ENCODE peak calls at places on chromosomes 7 and 10, in six cellular contexts. H, Y, D, R, J and M are unnamed samples.

GRCh38 chr10:132158810-132159209 is 27.9 kb upstream of the DPYSL4 start:
- DNase-seq in R (no peak), J (no peak), D (no peak), H (no peak), Y (no peak), M (no peak)

GRCh38 chr7:98626393-98627061 is 9.4 kb downstream of the NPTX2 start:
- DNase-seq in D (no peak), J (no peak), Y (no peak), H (peak), R (no peak), M (no peak)

GRCh38 chr10:13990918-13991317 is 339.8 kb downstream of the FRMD4A start:
- DNase-seq in J (no peak), R (no peak), D (no peak), Y (no peak), H (no peak), M (no peak)

GRCh38 chr7:94179466-94179865 is 175.3 kb upstream of the BET1 start:
- DNase-seq in Y (no peak), H (no peak), J (no peak), D (no peak), R (no peak), M (no peak)

GRCh38 chr10:15719062-15719898 is 442 bp downstream of the ITGA8 start:
- DNase-seq in Y (peak), H (peak), R (no peak), J (no peak), D (no peak), M (no peak)

GRCh38 chr7:51020944-51021343 is 238.2 kb upstream of the GRB10 start:
- DNase-seq in H (no peak), D (no peak), Y (no peak), R (no peak), J (no peak), M (no peak)

GRCh38 chr10:79196470-79197461 is 128.0 kb downstream of the ZMIZ1 start:
- DNase-seq in D (peak), H (peak), Y (peak), R (peak), J (peak), M (no peak)

GRCh38 chr10:17206210-17206709 is 4.8 kb upstream of the TRDMT1 start:
- DNase-seq in R (no peak), D (no peak), J (no peak), Y (no peak), H (no peak), M (peak)

GRCh38 chr10:70602665-70603438 is at the start of gene PRF1:
- DNase-seq in D (no peak), J (peak), H (no peak), R (no peak), Y (peak), M (no peak)

GRCh38 chr7:115754226-115754625 is 276.3 kb downstream of the TFEC start:
- DNase-seq in Y (no peak), D (no peak), J (no peak), R (no peak), H (no peak), M (no peak)

GRCh38 chr10:107813396-107813795 is 648.9 kb upstream of the SORCS1 start:
- DNase-seq in D (no peak), Y (no peak), R (no peak), J (no peak), H (no peak), M (no peak)

GRCh38 chr10:43819464-43820225 is 171.0 kb upstream of the ZNF32 start:
- DNase-seq in D (no peak), Y (no peak), R (no peak), J (no peak), H (no peak), M (no peak)

GRCh38 chr10:98170249-98171117 is 36.0 kb downstream of the R3HCC1L start:
- DNase-seq in Y (peak), H (peak), J (no peak), D (no peak), R (peak), M (peak)

GRCh38 chr7:113464096-113464855 is 345.9 kb upstream of the SMIM30 start:
- DNase-seq in R (no peak), H (no peak), Y (no peak), J (no peak), D (no peak), M (no peak)

GRCh38 chr7:93021748-93022147 is 96.0 kb downstream of the SAMD9 start:
- DNase-seq in R (no peak), D (no peak), J (no peak), H (no peak), Y (no peak), M (no peak)
- TF ChIP-seq CTCF in R (no peak), D (no peak), J (no peak), H (no peak), Y (no peak), M (no peak)

DNA sequence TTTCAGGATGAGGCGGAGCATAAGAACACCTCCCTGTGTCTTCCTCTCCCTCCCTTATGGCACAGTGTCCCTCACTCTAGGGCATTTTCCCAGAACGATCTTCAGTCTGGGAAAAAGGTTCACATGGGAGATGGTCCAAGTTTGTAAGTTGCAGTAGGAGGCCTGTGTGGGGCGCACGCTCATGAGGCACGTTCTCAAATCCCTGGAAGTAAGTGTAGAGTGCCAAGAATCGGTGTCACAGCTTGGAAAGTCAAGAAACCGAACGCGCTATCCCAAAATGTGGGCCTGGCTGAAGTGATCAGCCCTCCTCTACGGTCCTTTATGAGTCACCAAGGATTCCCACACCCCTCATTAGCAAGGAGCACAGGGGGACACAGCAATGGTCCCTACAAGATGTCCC is 23.9 kb upstream of the SMARCD3 start:
- DNase-seq in Y (no peak), J (no peak), R (no peak), D (no peak), H (no peak), M (no peak)
- H3K27ac ChIP-seq in Y (peak), J (peak), R (no peak), D (peak), H (no peak), M (no peak)

DNA sequence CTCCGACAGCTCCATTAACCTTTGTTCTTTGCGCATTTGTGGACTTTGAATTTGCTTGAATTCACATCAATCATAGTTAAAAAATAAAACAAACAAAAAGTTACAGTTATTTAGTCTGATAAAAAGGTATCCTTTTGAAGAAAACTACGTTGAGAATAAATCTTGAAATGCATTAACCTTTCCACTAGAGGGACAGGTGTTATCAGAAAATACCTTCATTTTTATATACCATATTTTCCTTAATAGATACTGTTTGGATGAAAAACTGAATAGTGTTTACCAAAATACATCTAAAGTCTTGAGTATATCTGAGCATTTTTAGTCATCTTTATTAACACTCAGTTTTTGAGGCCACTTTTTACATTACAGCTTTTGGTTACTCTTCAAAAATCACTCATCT is 371.9 kb downstream of the ZWINT start:
- DNase-seq in R (no peak), H (no peak), Y (no peak), J (no peak), D (no peak), M (no peak)
- TF ChIP-seq CTCF in R (no peak), H (peak), Y (no peak), J (no peak), D (no peak), M (no peak)

GRCh38 chr10:8055420-8056349 is 1.2 kb downstream of the GATA3 start:
- DNase-seq in R (no peak), H (no peak), J (no peak), D (peak), Y (no peak), M (no peak)
- H3K27ac ChIP-seq in R (peak), H (no peak), J (peak), D (peak), Y (peak), M (peak)

DNA sequence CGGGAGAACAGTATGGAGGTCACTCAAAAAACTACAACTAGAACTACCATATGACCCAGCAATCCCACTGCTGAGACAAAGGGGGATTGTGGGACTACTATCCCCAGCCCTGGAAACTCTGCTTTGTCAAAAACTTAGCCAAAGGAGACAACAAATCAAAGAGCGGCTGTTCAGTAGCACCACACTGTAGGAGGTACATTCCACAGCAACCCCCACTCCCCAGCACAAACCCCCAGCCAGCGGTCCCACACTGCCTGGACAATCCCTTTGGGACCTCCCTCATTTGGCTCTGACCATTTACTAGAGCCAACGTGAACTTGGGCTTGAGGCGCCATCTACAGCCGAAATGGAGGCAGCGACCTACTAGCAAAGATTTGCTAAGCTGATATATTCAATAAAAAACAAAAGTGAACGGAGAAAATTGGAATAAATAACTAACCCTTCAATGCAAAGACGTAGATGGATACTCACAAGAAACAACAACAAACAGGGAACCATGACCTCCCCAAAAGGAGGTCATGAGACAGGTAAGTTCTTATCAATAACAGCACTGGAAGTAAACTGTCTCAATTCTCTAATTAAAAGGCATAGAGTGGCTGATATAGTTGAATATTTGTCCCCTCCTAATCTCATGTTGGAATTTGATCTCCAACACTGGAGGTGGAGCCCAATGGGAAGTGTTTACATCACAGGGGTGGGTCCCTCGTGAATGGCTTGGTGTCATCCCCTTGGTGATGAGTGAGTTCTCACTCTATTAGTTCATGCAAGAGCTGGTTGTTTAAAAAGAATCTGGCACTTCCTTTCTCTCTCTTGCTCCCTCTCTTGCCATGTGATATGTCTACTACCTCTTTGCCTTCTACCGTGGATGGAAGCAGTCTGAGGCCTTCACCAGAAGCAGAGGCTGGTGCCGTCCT is 119.0 kb upstream of the KCNMA1 start:
- DNase-seq in R (peak), Y (peak), D (no peak), J (no peak), H (peak), M (peak)
- TF ChIP-seq CTCF in R (peak), Y (peak), D (no peak), J (peak), H (peak), M (peak)

DNA sequence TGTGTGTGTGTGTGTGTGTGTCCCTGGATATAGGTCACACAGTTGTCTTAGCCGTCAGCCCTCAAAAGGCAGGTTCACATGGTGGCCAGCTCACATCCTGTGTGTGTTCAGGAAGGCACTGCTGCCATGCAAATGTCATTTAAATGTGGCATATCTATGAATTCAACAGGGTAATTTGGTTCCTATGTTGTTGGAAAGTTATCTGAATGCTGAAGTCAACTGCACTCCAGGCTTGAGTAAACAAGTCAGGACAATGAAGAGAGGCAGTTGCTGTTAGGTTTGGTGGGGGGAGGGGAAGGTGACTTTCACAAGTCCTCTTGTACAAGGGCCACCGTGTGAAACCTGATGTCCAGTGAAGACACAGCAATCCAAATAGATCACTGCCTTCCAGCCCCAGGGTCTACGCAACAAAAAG is 61.1 kb downstream of the PTPRE start:
- DNase-seq in J (no peak), Y (no peak), D (no peak), R (no peak), H (peak), M (no peak)
- H3K27ac ChIP-seq in J (peak), Y (no peak), D (no peak), R (no peak), H (no peak), M (no peak)

DNA sequence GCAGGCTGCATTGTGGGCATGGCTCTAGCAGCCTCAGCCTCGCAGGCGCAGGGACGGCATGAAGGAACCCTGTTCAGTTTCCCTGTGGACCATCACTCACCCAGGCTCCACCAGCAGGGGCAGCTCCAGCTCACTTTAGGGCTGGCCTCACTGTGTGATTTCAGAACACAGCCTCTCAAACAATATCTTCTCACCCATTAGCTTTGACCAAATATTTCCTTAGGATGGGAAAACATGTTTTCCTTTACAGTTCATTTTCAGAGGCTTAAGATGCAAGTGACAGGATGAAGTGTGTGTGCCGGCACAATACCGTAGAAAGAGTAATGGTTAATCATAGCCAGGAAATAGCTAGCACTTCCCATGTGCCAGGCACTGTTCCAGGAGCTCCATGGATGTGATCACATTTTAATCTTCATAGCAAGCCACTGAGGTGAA is 58.2 kb downstream of the LANCL2 start:
- DNase-seq in Y (no peak), R (no peak), H (no peak), J (no peak), D (no peak), M (no peak)
- TF ChIP-seq CTCF in Y (no peak), R (no peak), H (peak), J (no peak), D (no peak), M (peak)

GRCh38 chr10:21950566-21950965 is 53.0 kb downstream of the DNAJC1 start:
- DNase-seq in R (no peak), Y (no peak), H (no peak), D (no peak), J (no peak), M (no peak)
- H3K27ac ChIP-seq in R (peak), Y (no peak), H (no peak), D (no peak), J (no peak), M (no peak)

GRCh38 chr7:135664046-135664589 is 1.8 kb downstream of the STMP1 start:
- DNase-seq in H (no peak), R (no peak), D (no peak), J (no peak), Y (no peak), M (no peak)

GRCh38 chr7:135659159-135659837 is 3.0 kb upstream of the STMP1 start:
- DNase-seq in Y (no peak), H (no peak), D (no peak), R (no peak), J (no peak), M (no peak)

GRCh38 chr7:135661311-135662122 is 797 bp upstream of the STMP1 start:
- DNase-seq in D (no peak), R (no peak), J (no peak), Y (no peak), H (no peak), M (no peak)

GRCh38 chr7:135662373-135663114 is at the start of gene STMP1:
- DNase-seq in J (peak), R (peak), D (peak), Y (peak), H (peak), M (peak)

DNA sequence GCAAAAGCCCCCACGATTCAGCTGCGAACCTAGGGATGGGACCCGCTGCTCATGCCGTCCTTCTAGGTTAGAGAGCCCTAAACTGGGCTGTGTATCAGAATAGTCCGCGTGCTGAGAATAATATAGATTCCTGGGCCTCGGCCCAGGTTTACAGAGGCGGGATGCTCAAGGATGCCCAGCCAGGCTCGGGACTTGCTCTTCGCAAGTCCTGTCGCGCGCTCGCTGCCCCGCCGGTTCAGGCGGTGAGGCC is 266 bp upstream of the STMP1 start:
- DNase-seq in H (no peak), J (no peak), R (no peak), Y (no peak), D (no peak), M (no peak)
- TF ChIP-seq CTCF in H (peak), J (peak), R (peak), Y (peak), D (no peak), M (no peak)

DNA sequence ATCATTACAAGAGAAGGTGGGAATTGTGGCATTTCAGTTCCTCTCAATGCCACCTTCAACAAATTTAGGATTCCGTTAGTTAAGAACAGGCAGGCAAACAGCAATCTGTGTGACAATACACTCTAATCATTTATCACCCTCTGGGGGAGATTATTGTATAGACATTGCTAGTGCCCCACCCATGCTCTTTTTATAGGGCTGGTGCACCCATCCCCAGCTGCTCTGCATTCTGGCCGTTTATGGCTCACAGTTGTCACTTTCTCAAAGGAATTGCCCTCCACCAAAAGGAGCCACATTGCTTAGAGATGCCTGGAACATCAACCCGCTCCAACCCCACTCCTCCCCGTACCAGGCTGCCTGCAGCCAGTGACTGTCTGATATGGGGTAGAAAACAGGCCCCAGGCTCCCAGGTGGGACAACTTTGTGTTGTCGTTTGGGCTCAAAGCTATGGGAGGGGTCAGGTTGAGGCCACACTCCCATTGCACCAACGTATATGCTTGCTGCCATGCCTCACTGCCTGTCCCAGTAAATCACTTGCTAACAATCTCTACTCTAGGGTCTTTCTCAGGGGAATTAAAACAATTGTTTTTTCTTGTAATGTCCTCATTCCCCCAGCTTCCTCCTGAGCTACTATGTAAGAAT is 24.2 kb downstream of the ITGB8 start:
- DNase-seq in H (no peak), J (no peak), D (no peak), Y (no peak), R (no peak), M (no peak)
- H3K27ac ChIP-seq in H (no peak), J (no peak), D (peak), Y (no peak), R (peak), M (peak)